ENCODE peak calls at places on chromosomes 11 and 22, in seven cellular contexts. C is HCT116, X is HepG2, N is K562, P is GM12878, O is SK-N-SH, U is H1. V is an unnamed sample.

GRCh38 chr11:67406969-67407699 is 3.3 kb downstream of the TBC1D10C start:
- DNase-seq in C (no peak), X (no peak), N (no peak), P (no peak), O (peak; percentile 36), U (no peak), V (no peak)

GRCh38 chr11:134841411-134841810 is 429.4 kb upstream of the B3GAT1 start:
- DNase-seq in C (no peak), X (no peak), N (no peak), P (no peak), O (no peak), U (no peak), V (no peak)

GRCh38 chr11:1448166-1448825 is 38.3 kb downstream of the MOB2 start:
- DNase-seq in C (no peak), X (no peak), N (no peak), P (no peak), O (no peak), U (no peak), V (no peak)

GRCh38 chr11:1896895-1897294 is 5.2 kb upstream of the PRR33 start:
- DNase-seq in C (no peak), X (no peak), N (no peak), P (no peak), O (no peak), U (no peak), V (no peak)

GRCh38 chr11:131668867-131669780 is 298.7 kb downstream of the NTM start:
- DNase-seq in C (peak; percentile 6), X (peak; percentile 17), N (peak; percentile 85), P (no peak), O (peak; percentile 60), U (no peak), V (peak; percentile 49)

GRCh38 chr11:110818032-110818687 is 105.9 kb upstream of the ARHGAP20 start:
- DNase-seq in C (peak; percentile 15), X (no peak), N (no peak), P (no peak), O (no peak), U (no peak), V (no peak)

GRCh38 chr11:122491486-122491885 is 164.0 kb upstream of the UBASH3B start:
- DNase-seq in C (no peak), X (no peak), N (no peak), P (no peak), O (no peak), U (no peak), V (no peak)

GRCh38 chr22:19275919-19276600 is 15.5 kb downstream of the CLTCL1 start:
- DNase-seq in C (no peak), X (no peak), N (peak; percentile 73), P (no peak), O (no peak), U (no peak), V (no peak)

GRCh38 chr11:83852775-83853442 is 566.7 kb upstream of the CCDC90B start:
- DNase-seq in C (no peak), X (peak; percentile 87), N (no peak), P (no peak), O (no peak), U (no peak), V (no peak)

GRCh38 chr11:95821640-95822039 is 31.3 kb downstream of the CEP57 start:
- DNase-seq in C (no peak), X (no peak), N (no peak), P (no peak), O (no peak), U (no peak), V (no peak)

GRCh38 chr11:74671520-74672196 is 59.6 kb downstream of the CHRDL2 start:
- DNase-seq in C (no peak), X (no peak), N (no peak), P (no peak), O (no peak), U (no peak), V (no peak)
- TF ChIP-seq JUND in C (no peak), X (no peak), N (no peak), P (no peak), O (peak; percentile 57), U (no peak), V (no peak)

GRCh38 chr11:46948378-46949131 is 12.0 kb downstream of the CSTPP1 start:
- DNase-seq in C (no peak), X (no peak), N (no peak), P (no peak), O (peak; percentile 20), U (no peak), V (no peak)
- TF ChIP-seq JUND in C (no peak), X (no peak), N (no peak), P (no peak), O (peak; percentile 65), U (no peak), V (no peak)

GRCh38 chr11:74004046-74004693 is 4.7 kb downstream of the UCP3 start:
- DNase-seq in C (no peak), X (no peak), N (no peak), P (no peak), O (no peak), U (no peak), V (no peak)

GRCh38 chr11:74002832-74003231 is 6.1 kb downstream of the UCP3 start:
- DNase-seq in C (no peak), X (no peak), N (no peak), P (no peak), O (no peak), U (no peak), V (no peak)

GRCh38 chr11:74006743-74007304 is 2.1 kb downstream of the UCP3 start:
- DNase-seq in C (no peak), X (no peak), N (no peak), P (no peak), O (no peak), U (no peak), V (no peak)

GRCh38 chr11:74005721-74006517 is 3.0 kb downstream of the UCP3 start:
- DNase-seq in C (no peak), X (no peak), N (no peak), P (no peak), O (peak; percentile 14), U (no peak), V (no peak)

GRCh38 chr11:74004694-74005615 is 3.9 kb downstream of the UCP3 start:
- DNase-seq in C (no peak), X (no peak), N (peak; percentile 54), P (no peak), O (no peak), U (no peak), V (no peak)
- TF ChIP-seq JUND in C (no peak), X (no peak), N (no peak), P (no peak), O (no peak), U (no peak), V (no peak)

GRCh38 chr11:15911377-15912044 is 444.8 kb downstream of the SOX6 start:
- DNase-seq in C (no peak), X (no peak), N (no peak), P (no peak), O (no peak), U (no peak), V (no peak)
- TF ChIP-seq JUND in C (no peak), X (no peak), N (no peak), P (no peak), O (no peak), U (no peak), V (no peak)

GRCh38 chr11:75836422-75836821 is 21.4 kb downstream of the UVRAG start:
- DNase-seq in C (no peak), X (no peak), N (no peak), P (no peak), O (no peak), U (no peak), V (no peak)
- TF ChIP-seq JUND in C (no peak), X (no peak), N (no peak), P (no peak), O (no peak), U (no peak), V (no peak)

GRCh38 chr11:64802370-64803162 is 448 bp downstream of the MAP4K2 start:
- DNase-seq in C (no peak), X (no peak), N (no peak), P (no peak), O (peak; percentile 61), U (no peak), V (no peak)
- TF ChIP-seq JUND in C (no peak), X (no peak), N (no peak), P (no peak), O (no peak), U (no peak), V (no peak)

GRCh38 chr11:38594881-38595280 is 1996.8 kb upstream of the RAG2 start:
- DNase-seq in C (no peak), X (no peak), N (peak; percentile 15), P (no peak), O (no peak), U (no peak), V (no peak)

GRCh38 chr11:38598413-38598812 is 2000.4 kb upstream of the RAG2 start:
- DNase-seq in C (no peak), X (no peak), N (no peak), P (no peak), O (no peak), U (no peak), V (no peak)

GRCh38 chr11:38593649-38594048 is 1995.6 kb upstream of the RAG2 start:
- DNase-seq in C (no peak), X (no peak), N (no peak), P (no peak), O (no peak), U (no peak), V (no peak)
- TF ChIP-seq JUND in C (no peak), X (no peak), N (no peak), P (no peak), O (no peak), U (no peak), V (no peak)

GRCh38 chr22:29626497-29627195 is 23.2 kb downstream of the NF2 start:
- DNase-seq in C (no peak), X (peak; percentile 15), N (no peak), P (no peak), O (no peak), U (no peak), V (no peak)
- TF ChIP-seq JUND in C (no peak), X (no peak), N (no peak), P (no peak), O (peak; percentile 22), U (no peak), V (no peak)